ENCODE peak calls at places on chromosome 16, in five cellular contexts. C is stomach, Z is thoracic aorta, F is PC-3, M is NT2/D1. T is an unnamed sample.

GRCh38 chr16:56600398-56600999 is 7.9 kb upstream of the MT2A start:
- DNase-seq in C (peak), Z (no peak), F (peak), M (no peak), T (no peak)

GRCh38 chr16:28609631-28610594 is at the start of gene SULT1A1:
- DNase-seq in C (peak), Z (no peak), F (no peak), M (no peak), T (no peak)

GRCh38 chr16:80337786-80338185 is 203.0 kb upstream of the DYNLRB2 start:
- DNase-seq in C (no peak), Z (no peak), F (no peak), M (no peak), T (no peak)

GRCh38 chr16:66274335-66275110 is 92.0 kb upstream of the CDH5 start:
- DNase-seq in C (no peak), Z (no peak), F (peak), M (no peak), T (peak)

GRCh38 chr16:67486805-67487204 is 3.5 kb upstream of the AGRP start:
- DNase-seq in C (no peak), Z (no peak), F (no peak), M (no peak), T (no peak)

GRCh38 chr16:23587726-23588125 is 8.4 kb downstream of the NDUFAB1 start:
- DNase-seq in C (no peak), Z (no peak), F (peak), M (no peak), T (no peak)

GRCh38 chr16:85019659-85020245 is 7.8 kb upstream of the KIAA0513 start:
- DNase-seq in C (peak), Z (no peak), F (no peak), M (no peak), T (no peak)

GRCh38 chr16:10558746-10559641 is 21.4 kb downstream of the EMP2 start:
- DNase-seq in C (peak), Z (peak), F (peak), M (no peak), T (no peak)

GRCh38 chr16:1538804-1539520 is 5.5 kb downstream of the TMEM204 start:
- DNase-seq in C (no peak), Z (no peak), F (no peak), M (no peak), T (no peak)

GRCh38 chr16:79419148-79419547 is 181.4 kb downstream of the MAF start:
- DNase-seq in C (no peak), Z (no peak), F (no peak), M (no peak), T (no peak)